ENCODE peak calls at places on chromosomes 1 and 21, in five cellular contexts. E, J, U, F and I are unnamed samples.

GRCh38 chr1:170857955-170858354 is 77.4 kb upstream of the MROH9 start:
- DNase-seq in J (no peak), U (no peak), E (no peak), F (no peak), I (no peak)

GRCh38 chr1:212667223-212668139 is 32.2 kb downstream of the BATF3 start:
- DNase-seq in E (peak; percentile 10), F (no peak), U (no peak), J (peak; percentile 92), I (no peak)

GRCh38 chr1:219296430-219296850 is 122.8 kb downstream of the LYPLAL1 start:
- DNase-seq in J (no peak), U (no peak), E (no peak), F (no peak), I (no peak)

GRCh38 chr1:94819945-94820746 is at the start of gene SLC44A3:
- DNase-seq in U (no peak), E (no peak), F (no peak), J (peak; percentile 88), I (peak; percentile 54)

GRCh38 chr1:221759436-221759835 is 17.5 kb upstream of the DUSP10 start:
- DNase-seq in J (no peak), F (no peak), E (no peak), U (no peak), I (no peak)

GRCh38 chr1:36846366-36846765 is 187.9 kb downstream of the GRIK3 start:
- DNase-seq in F (no peak), U (no peak), E (no peak), J (peak; percentile 64), I (no peak)

GRCh38 chr1:64266941-64267340 is 63.5 kb downstream of the UBE2U start:
- DNase-seq in F (no peak), J (no peak), E (no peak), U (no peak), I (no peak)

GRCh38 chr1:157363660-157364140 is 188.6 kb downstream of the FCRL5 start:
- DNase-seq in F (peak; percentile 20), U (peak; percentile 20), J (peak; percentile 30), E (peak; percentile 42), I (peak; percentile 27)

GRCh38 chr1:115654125-115654524 is 12.4 kb downstream of the VANGL1 start:
- DNase-seq in E (no peak), U (peak; percentile 42), J (peak; percentile 44), F (no peak), I (no peak)

GRCh38 chr1:234558186-234558836 is 51.7 kb downstream of the IRF2BP2 start:
- DNase-seq in E (no peak), J (peak; percentile 69), U (peak; percentile 62), F (no peak), I (no peak)

GRCh38 chr1:41396084-41396483 is 34.9 kb downstream of the FOXO6 start:
- DNase-seq in J (no peak), F (no peak), E (no peak), U (no peak), I (no peak)

GRCh38 chr1:101200513-101200912 is 36.3 kb upstream of the S1PR1 start:
- DNase-seq in J (no peak), E (peak; percentile 10), F (no peak), U (no peak), I (no peak)

GRCh38 chr1:54317084-54317483 is 89.1 kb downstream of the SSBP3 start:
- DNase-seq in E (no peak), F (no peak), J (no peak), U (no peak), I (no peak)

GRCh38 chr1:202343652-202344349 is 2.1 kb upstream of the UBE2T start:
- DNase-seq in U (peak; percentile 40), J (peak; percentile 37), F (no peak), E (peak; percentile 39), I (no peak)

GRCh38 chr1:180581635-180582039 is 22.9 kb downstream of the OVAAL start:
- DNase-seq in F (no peak), E (no peak), U (no peak), J (no peak), I (no peak)

GRCh38 chr1:18109756-18110597 is 2.4 kb downstream of the IGSF21 start:
- DNase-seq in F (no peak), E (no peak), J (peak; percentile 80), U (peak; percentile 39), I (peak; percentile 13)

GRCh38 chr1:66731462-66731861 is 20.8 kb upstream of the DYNLT5 start:
- DNase-seq in J (no peak), E (no peak), U (no peak), F (no peak), I (no peak)

GRCh38 chr1:40795811-40796586 is 12.4 kb downstream of the KCNQ4 start:
- DNase-seq in U (no peak), J (no peak), E (no peak), F (no peak), I (no peak)

GRCh38 chr1:82491301-82491986 is 690.7 kb downstream of the ADGRL2 start:
- DNase-seq in U (no peak), E (no peak), F (no peak), J (no peak), I (no peak)

GRCh38 chr1:3717715-3718601 is 34.3 kb upstream of the CCDC27 start:
- DNase-seq in J (no peak), U (peak; percentile 98), F (no peak), E (no peak), I (no peak)

GRCh38 chr1:208577381-208577905 is 333.3 kb upstream of the PLXNA2 start:
- DNase-seq in J (no peak), E (no peak), F (no peak), U (no peak), I (no peak)

GRCh38 chr1:31507676-31508530 is 68.4 kb upstream of the TINAGL1 start:
- DNase-seq in J (no peak), U (no peak), E (no peak), F (no peak), I (no peak)

GRCh38 chr1:197435224-197435623 is 167.2 kb downstream of the CRB1 start:
- DNase-seq in J (no peak), U (no peak), E (no peak), F (no peak), I (no peak)

GRCh38 chr1:151352001-151352718 is 5.1 kb upstream of the RFX5 start:
- DNase-seq in E (no peak), U (peak; percentile 34), F (no peak), J (no peak), I (peak; percentile 73)

GRCh38 chr21:14617836-14618235 is 71.7 kb upstream of the SAMSN1 start:
- DNase-seq in J (no peak), U (no peak), E (no peak), F (no peak), I (no peak)

GRCh38 chr1:195591917-195592672 is 1016.1 kb downstream of the KCNT2 start:
- DNase-seq in F (no peak), J (no peak), E (peak; percentile 65), U (no peak), I (peak; percentile 25)

GRCh38 chr1:65458730-65459396 is 38.4 kb downstream of the LEPR start:
- DNase-seq in E (no peak), F (no peak), J (no peak), U (no peak), I (no peak)

GRCh38 chr1:68384321-68384813 is 65.4 kb downstream of the RPE65 start:
- DNase-seq in E (peak; percentile 99), U (no peak), J (no peak), F (no peak), I (no peak)

GRCh38 chr1:215376544-215377264 is 190.4 kb upstream of the KCTD3 start:
- DNase-seq in E (no peak), J (no peak), F (no peak), U (no peak), I (no peak)

GRCh38 chr1:172266528-172267174 is 153.8 kb upstream of the C1orf105 start:
- DNase-seq in E (no peak), J (no peak), F (no peak), U (no peak), I (no peak)
- TF ChIP-seq JUND in E (no peak), J (no peak), F (no peak), U (no peak), I (no peak)

GRCh38 chr21:46018615-46019014 is 37.0 kb downstream of the COL6A1 start:
- DNase-seq in J (no peak), U (no peak), E (no peak), F (no peak), I (no peak)
- TF ChIP-seq JUND in J (no peak), U (peak; percentile 65), E (no peak), F (no peak), I (no peak)

GRCh38 chr1:147545133-147545532 is 3.8 kb downstream of the BCL9 start:
- DNase-seq in F (peak; percentile 24), J (no peak), U (no peak), E (peak; percentile 66), I (no peak)
- TF ChIP-seq JUND in F (no peak), J (peak; percentile 41), U (no peak), E (peak; percentile 39), I (no peak)

GRCh38 chr1:30478288-30478687 is 245.1 kb downstream of the MATN1 start:
- DNase-seq in E (no peak), J (no peak), U (no peak), F (no peak), I (no peak)

GRCh38 chr1:30477588-30477987 is 245.8 kb downstream of the MATN1 start:
- DNase-seq in E (no peak), J (no peak), F (no peak), U (no peak), I (no peak)

GRCh38 chr1:30479576-30479975 is 243.8 kb downstream of the MATN1 start:
- DNase-seq in E (no peak), U (no peak), F (no peak), J (no peak), I (no peak)

GRCh38 chr1:30476911-30477459 is 246.4 kb downstream of the MATN1 start:
- DNase-seq in E (no peak), J (no peak), F (no peak), U (no peak), I (no peak)

DNA sequence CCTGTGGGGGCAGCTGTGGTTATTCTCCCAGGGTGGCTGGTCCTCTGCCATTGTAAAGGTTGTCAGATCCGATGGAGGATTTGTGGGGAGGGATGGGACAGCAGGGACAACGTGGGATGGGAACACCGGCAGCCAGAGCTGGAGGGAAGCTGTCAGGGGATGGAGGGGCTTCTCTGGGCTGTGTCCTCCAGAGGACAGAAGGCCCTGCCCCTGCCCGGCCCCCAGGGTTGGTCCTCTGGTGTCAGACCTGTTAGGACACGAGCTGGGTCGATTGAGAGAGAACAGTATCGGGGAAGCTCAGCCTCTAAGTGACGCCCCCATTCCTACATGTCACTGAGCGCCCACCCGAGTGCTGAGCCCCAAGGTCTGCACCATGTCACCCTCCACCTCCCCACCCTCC is 244.6 kb downstream of the MATN1 start:
- DNase-seq in U (no peak), F (no peak), J (no peak), E (no peak), I (no peak)
- TF ChIP-seq JUND in U (no peak), F (no peak), J (no peak), E (no peak), I (no peak)

GRCh38 chr1:6464514-6464836 is 1.5 kb downstream of the TNFRSF25 start:
- DNase-seq in F (no peak), J (no peak), U (no peak), E (no peak), I (peak; percentile 80)
- TF ChIP-seq JUND in F (no peak), J (no peak), U (no peak), E (no peak), I (no peak)